ENCODE peak calls at places on chromosome 22, in four cellular contexts. X is A549, W is IMR-90, B is K562. H is an unnamed sample.

GRCh38 chr22:46917702-46918101 is 155.3 kb downstream of the TBC1D22A start:
- DNase-seq in X (no peak), W (no peak), B (no peak), H (no peak)

GRCh38 chr22:23500508-23501208 is 79.4 kb downstream of the IGLL1 start:
- DNase-seq in X (no peak), W (no peak), B (no peak), H (no peak)

GRCh38 chr22:47162865-47163264 is 400.4 kb downstream of the TBC1D22A start:
- DNase-seq in X (no peak), W (no peak), B (no peak), H (no peak)

GRCh38 chr22:33785283-33785991 is 134.8 kb downstream of the LARGE1 start:
- DNase-seq in X (no peak), W (peak), B (no peak), H (peak)

GRCh38 chr22:19149962-19150361 is at the start of gene GSC2:
- DNase-seq in X (no peak), W (no peak), B (no peak), H (no peak)

GRCh38 chr22:24338701-24339451 is 68.2 kb downstream of the SPECC1L start:
- DNase-seq in X (no peak), W (peak), B (no peak), H (no peak)

GRCh38 chr22:46842606-46843005 is 80.2 kb downstream of the TBC1D22A start:
- DNase-seq in X (no peak), W (no peak), B (no peak), H (no peak)

GRCh38 chr22:46791201-46791731 is 28.8 kb downstream of the TBC1D22A start:
- DNase-seq in X (no peak), W (peak), B (peak), H (no peak)

GRCh38 chr22:19757985-19758895 is 2.3 kb upstream of the TBX1 start:
- DNase-seq in X (no peak), W (no peak), B (no peak), H (no peak)

DNA sequence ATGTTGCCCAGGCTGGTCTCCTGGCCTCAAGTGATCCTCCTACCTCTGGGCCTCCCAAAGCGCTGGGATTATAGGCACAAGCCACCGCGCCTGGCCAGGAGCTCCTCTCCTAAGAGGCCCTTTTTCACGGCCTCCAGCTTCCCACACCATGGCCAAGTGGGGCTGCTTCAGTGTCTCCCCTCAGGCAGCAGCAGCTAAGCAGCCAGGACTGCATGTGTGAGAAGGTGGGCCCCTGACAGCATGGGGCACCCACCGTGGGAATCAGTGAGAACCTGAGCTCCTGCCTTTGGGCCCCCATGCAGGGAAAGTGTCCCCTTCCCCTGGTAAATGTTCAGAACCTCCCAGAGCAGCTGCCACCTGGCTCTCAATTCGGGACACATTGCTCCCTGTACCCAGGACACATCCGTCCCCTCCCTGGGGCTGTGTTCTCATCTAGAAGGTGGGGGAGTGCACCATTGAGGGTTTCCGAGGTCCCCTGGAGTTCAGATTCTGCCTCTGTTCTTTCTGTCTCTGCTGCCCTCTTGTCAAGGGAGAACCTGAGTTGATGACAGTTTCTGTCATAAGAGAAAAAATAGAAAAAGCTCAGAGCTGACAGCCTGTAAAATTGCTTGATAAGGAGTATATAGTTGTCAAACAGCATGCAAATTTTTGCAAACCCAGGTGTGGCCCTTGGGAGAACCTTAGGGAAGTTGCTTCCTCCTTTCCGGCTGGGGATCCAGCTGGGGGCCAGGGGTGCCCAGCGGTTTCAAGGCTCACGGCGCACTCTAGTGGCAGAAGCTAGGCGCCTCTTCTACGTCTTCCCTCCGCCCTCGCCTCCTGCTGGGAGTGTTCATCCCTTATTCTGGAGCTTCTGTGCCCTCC is 29.7 kb downstream of the FAM83F start:
- DNase-seq in X (peak), W (peak), B (peak), H (peak)
- TF ChIP-seq MAZ in X (no peak), W (peak), B (peak), H (peak)

DNA sequence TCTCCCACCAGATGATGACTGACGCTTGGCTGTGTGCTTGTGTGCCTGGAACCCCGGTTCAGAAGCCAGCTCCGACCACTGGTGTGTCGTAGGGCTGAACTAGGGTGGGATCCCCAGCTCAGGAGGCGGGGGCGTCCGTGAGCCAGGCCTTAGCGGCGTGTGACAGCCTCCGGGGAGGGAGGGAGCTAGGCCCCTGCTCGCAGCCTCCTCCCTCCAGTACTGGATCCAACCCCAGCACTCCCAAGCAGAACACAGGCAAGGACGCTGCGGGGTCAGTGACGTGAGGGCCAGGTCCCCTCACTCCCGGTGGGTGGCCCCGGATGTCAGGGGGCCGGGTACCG is 410 bp downstream of the PMM1 start:
- DNase-seq in X (no peak), W (no peak), B (peak), H (no peak)
- TF ChIP-seq MAZ in X (no peak), W (no peak), B (no peak), H (no peak)

GRCh38 chr22:43789452-43789851 is 22.7 kb downstream of the EFCAB6 start:
- DNase-seq in X (peak), W (peak), B (no peak), H (no peak)
- TF ChIP-seq MAZ in X (no peak), W (peak), B (no peak), H (no peak)

DNA sequence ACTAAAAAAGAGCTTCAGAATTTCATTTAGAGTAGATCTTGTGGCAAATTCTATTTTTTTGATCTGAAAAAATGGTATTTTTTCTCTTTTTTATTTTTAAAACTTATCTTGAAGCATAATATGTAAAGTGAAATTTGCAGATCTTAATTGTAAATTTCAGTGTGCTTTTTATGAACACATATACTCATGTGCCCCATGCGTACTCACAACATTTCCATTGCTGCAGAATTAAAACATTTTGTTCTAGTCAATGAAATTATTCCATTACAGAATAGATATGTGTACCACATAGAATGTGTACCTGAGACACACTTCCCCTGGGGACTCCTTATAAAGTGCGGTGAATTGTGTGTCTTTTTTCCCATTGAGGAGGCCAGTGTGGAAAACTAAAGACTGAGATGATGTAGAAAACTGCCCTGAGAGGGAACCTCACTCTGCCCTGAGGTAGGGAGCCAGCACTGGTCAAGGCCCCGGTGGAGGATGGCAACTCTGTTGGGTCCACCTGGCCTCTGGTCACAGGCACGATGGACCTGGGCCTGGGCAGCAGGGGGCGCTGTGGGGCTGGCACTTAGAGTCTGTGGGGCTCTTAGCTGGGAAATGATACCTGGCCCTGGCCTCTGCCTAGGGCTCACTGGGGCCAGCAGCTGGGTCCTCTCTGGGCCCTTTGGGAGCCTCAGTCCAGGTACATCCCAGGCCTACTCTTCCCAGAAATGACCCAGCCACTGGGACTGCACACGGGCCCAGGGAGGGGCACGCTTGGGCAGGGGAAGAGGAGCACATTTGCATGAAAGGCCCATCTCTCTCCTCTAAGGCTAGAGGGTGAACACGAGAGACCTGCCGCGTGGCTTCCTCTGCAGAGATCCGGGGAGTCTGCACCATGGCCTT is 77.9 kb upstream of the TOP3B start:
- DNase-seq in X (peak), W (peak), B (peak), H (peak)
- TF ChIP-seq MAZ in X (no peak), W (no peak), B (peak), H (no peak)

GRCh38 chr22:27686534-27686933 is 115.0 kb downstream of the MN1 start:
- DNase-seq in X (peak), W (peak), B (peak), H (peak)
- TF ChIP-seq MAZ in X (no peak), W (no peak), B (no peak), H (no peak)

GRCh38 chr22:28345304-28345703 is 334.3 kb downstream of the TTC28 start:
- DNase-seq in X (no peak), W (no peak), B (no peak), H (no peak)

GRCh38 chr22:28344893-28345292 is 334.7 kb downstream of the TTC28 start:
- DNase-seq in X (no peak), W (peak), B (no peak), H (no peak)

GRCh38 chr22:28346308-28346707 is 333.3 kb downstream of the TTC28 start:
- DNase-seq in X (no peak), W (no peak), B (no peak), H (no peak)

DNA sequence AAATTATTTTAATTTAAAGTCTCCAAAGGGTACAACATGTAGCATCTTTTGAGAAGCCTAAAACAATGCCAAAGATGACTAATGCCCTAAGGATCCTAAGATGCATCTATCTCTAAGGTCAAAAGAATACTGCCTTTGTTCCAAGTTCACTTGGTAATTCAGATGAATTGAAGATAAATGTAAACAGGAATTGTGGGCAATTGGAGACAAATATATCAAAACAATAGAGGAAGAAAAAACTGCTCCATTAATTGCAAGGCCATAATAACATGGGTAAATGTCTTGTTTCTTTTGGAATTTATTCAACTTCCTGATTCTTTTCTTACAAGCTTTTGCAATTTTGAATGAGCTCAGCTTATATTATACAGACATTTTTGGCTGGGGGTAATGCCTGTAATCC is 338.6 kb downstream of the TTC28 start:
- DNase-seq in X (no peak), W (peak), B (no peak), H (no peak)
- TF ChIP-seq MAZ in X (no peak), W (no peak), B (no peak), H (no peak)

GRCh38 chr22:49720279-49720959 is 107.3 kb downstream of the BRD1 start:
- DNase-seq in X (no peak), W (no peak), B (no peak), H (no peak)
- TF ChIP-seq MAZ in X (no peak), W (no peak), B (no peak), H (no peak)

DNA sequence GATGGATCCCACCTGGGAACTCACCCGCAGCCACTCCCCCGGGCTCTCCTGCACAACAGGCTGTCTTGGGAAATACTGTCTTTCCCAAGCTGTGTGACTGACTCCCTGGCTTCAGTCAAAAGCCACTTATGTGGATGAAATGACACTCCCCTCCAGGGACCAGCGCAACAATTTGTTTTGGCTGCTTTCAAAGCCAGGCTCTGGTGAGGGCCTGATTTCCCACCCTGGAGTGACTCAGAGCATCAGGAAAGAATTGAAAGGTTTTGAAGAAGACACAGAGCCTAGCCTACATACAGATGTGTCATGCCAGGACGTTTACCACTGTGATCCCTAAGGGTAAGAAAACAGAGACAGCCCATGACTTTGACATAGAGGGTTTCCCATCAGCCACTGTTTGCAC is 550.5 kb downstream of the MIAT start:
- DNase-seq in X (peak), W (peak), B (no peak), H (no peak)
- TF ChIP-seq MAZ in X (no peak), W (no peak), B (no peak), H (no peak)

GRCh38 chr22:50209893-50210292 is 9.1 kb downstream of the SELENOO start:
- DNase-seq in X (peak), W (peak), B (peak), H (peak)
- TF ChIP-seq MAZ in X (no peak), W (no peak), B (no peak), H (no peak)